ENCODE peak calls at places on chromosome 12, in five cellular contexts. F, U, X, P and Q are unnamed samples.

GRCh38 chr12:39365364-39366001 is 77.4 kb downstream of the KIF21A start:
- DNase-seq in X (no peak), P (no peak), U (no peak), F (no peak), Q (no peak)

GRCh38 chr12:123971770-123972447 is 722 bp downstream of the CCDC92 start:
- DNase-seq in U (no peak), P (peak; percentile 50), F (peak; percentile 3), X (peak; percentile 42), Q (no peak)

GRCh38 chr12:119338593-119339363 is 4.2 kb downstream of the CCDC60 start:
- DNase-seq in F (no peak), U (no peak), P (no peak), X (no peak), Q (no peak)

GRCh38 chr12:89663577-89664357 is 44.9 kb downstream of the ATP2B1 start:
- DNase-seq in X (no peak), F (no peak), U (no peak), P (no peak), Q (no peak)

GRCh38 chr12:25615119-25615518 is 62.0 kb upstream of the LMNTD1 start:
- DNase-seq in U (peak; percentile 33), F (no peak), P (no peak), X (no peak), Q (no peak)

GRCh38 chr12:111503116-111503515 is 96.0 kb downstream of the ATXN2 start:
- DNase-seq in X (no peak), F (no peak), U (no peak), P (no peak), Q (no peak)

GRCh38 chr12:98745578-98746391 is 100.7 kb downstream of the APAF1 start:
- DNase-seq in F (no peak), X (peak; percentile 31), P (no peak), U (no peak), Q (no peak)

GRCh38 chr12:46430340-46430948 is 57.9 kb upstream of the SLC38A2 start:
- DNase-seq in X (no peak), F (no peak), U (peak; percentile 96), P (no peak), Q (no peak)

GRCh38 chr12:95218852-95219171 is 1.2 kb downstream of the VEZT start:
- DNase-seq in X (no peak), F (no peak), P (no peak), U (no peak), Q (no peak)

GRCh38 chr12:113087193-113087592 is 30.7 kb downstream of the DTX1 start:
- DNase-seq in X (no peak), P (no peak), F (no peak), U (no peak), Q (no peak)

GRCh38 chr12:3534511-3534910 is 43.5 kb downstream of the PRMT8 start:
- DNase-seq in X (no peak), F (peak; percentile 23), P (no peak), U (no peak), Q (no peak)

GRCh38 chr12:22978962-22979361 is 354.0 kb downstream of the ETNK1 start:
- DNase-seq in P (no peak), F (no peak), U (peak; percentile 5), X (no peak), Q (no peak)

GRCh38 chr12:64400041-64400440 is 4.2 kb upstream of the XPOT start:
- DNase-seq in X (no peak), F (no peak), P (no peak), U (no peak), Q (no peak)

GRCh38 chr12:3882896-3883564 is 9.8 kb upstream of the PARP11 start:
- DNase-seq in F (no peak), P (no peak), X (no peak), U (no peak), Q (no peak)

GRCh38 chr12:100427078-100427477 is 46.6 kb upstream of the NR1H4 start:
- DNase-seq in F (no peak), X (no peak), U (no peak), P (no peak), Q (no peak)

GRCh38 chr12:75482636-75483035 is 2.1 kb downstream of the GLIPR1 start:
- DNase-seq in X (no peak), P (no peak), U (no peak), F (no peak), Q (no peak)

GRCh38 chr12:107822356-107822755 is 47.9 kb downstream of the ASCL4 start:
- DNase-seq in P (no peak), F (no peak), U (no peak), X (no peak), Q (no peak)

GRCh38 chr12:105453306-105453705 is 122.8 kb downstream of the C12orf75 start:
- DNase-seq in U (no peak), F (no peak), X (no peak), P (no peak), Q (no peak)

GRCh38 chr12:106149096-106149784 is 10.5 kb upstream of the NUAK1 start:
- DNase-seq in U (no peak), P (no peak), F (no peak), X (peak; percentile 45), Q (no peak)

GRCh38 chr12:5912011-5912410 is 33.0 kb downstream of the ANO2 start:
- DNase-seq in F (no peak), U (no peak), P (no peak), X (no peak), Q (no peak)

GRCh38 chr12:72535591-72535990 is 263.4 kb downstream of the TRHDE start:
- DNase-seq in P (no peak), U (no peak), X (no peak), F (no peak), Q (no peak)

GRCh38 chr12:47102845-47103666 is 23.3 kb upstream of the AMIGO2 start:
- DNase-seq in X (peak; percentile 76), U (no peak), P (no peak), F (no peak), Q (no peak)

GRCh38 chr12:74293689-74294131 is 243.9 kb upstream of the ATXN7L3B start:
- DNase-seq in F (no peak), X (no peak), U (no peak), P (no peak), Q (no peak)

GRCh38 chr12:57899010-57899662 is 42.2 kb upstream of the ATP23 start:
- DNase-seq in X (peak; percentile 74), F (peak; percentile 38), U (no peak), P (no peak), Q (no peak)

GRCh38 chr12:71645268-71645667 is 18.4 kb downstream of the ZFC3H1 start:
- DNase-seq in U (no peak), X (no peak), F (no peak), P (no peak), Q (no peak)

GRCh38 chr12:92022093-92022492 is 123.6 kb downstream of the BTG1 start:
- DNase-seq in F (no peak), U (no peak), P (no peak), X (no peak), Q (no peak)

GRCh38 chr12:49750027-49750977 is 8.9 kb downstream of the TMBIM6 start:
- DNase-seq in U (no peak), X (no peak), F (no peak), P (no peak), Q (no peak)

GRCh38 chr12:54411398-54412241 is 7.4 kb downstream of the ITGA5 start:
- DNase-seq in P (no peak), U (peak; percentile 80), F (no peak), X (no peak), Q (no peak)

GRCh38 chr12:75650989-75651695 is 139.7 kb upstream of the KRR1 start:
- DNase-seq in F (no peak), X (no peak), P (no peak), U (no peak), Q (no peak)

GRCh38 chr12:130775953-130776856 is 60.1 kb upstream of the RIMBP2 start:
- DNase-seq in F (no peak), X (peak; percentile 28), P (peak; percentile 40), U (peak; percentile 48), Q (no peak)

GRCh38 chr12:32836710-32837109 is 59.9 kb downstream of the PKP2 start:
- DNase-seq in P (no peak), F (no peak), U (no peak), X (no peak), Q (no peak)

GRCh38 chr12:10966314-10966713 is 20.4 kb downstream of the TAS2R50 start:
- DNase-seq in F (no peak), U (no peak), X (no peak), P (no peak), Q (no peak)

GRCh38 chr12:727321-727720 is 25.1 kb upstream of the WNK1 start:
- DNase-seq in X (no peak), P (no peak), U (no peak), F (no peak), Q (no peak)